ENCODE peak calls at places on chromosomes 11 and 22, in ten cellular contexts. H, B, F, Y, K, D, P, C, L and N are unnamed samples.

GRCh38 chr22:31652911-31653684 is 8.9 kb downstream of the PISD start:
- DNase-seq in P (no peak), Y (no peak), B (peak), D (no peak), C (no peak), F (no peak), H (no peak), K (no peak), L (no peak), N (no peak)

GRCh38 chr11:31214337-31214736 is 155.2 kb downstream of the DCDC1 start:
- DNase-seq in D (peak), K (no peak), P (no peak), B (peak), C (no peak), F (no peak), Y (no peak), L (no peak), H (no peak), N (no peak)

GRCh38 chr22:48332438-48333322 is 1495.0 kb downstream of the BRD1 start:
- DNase-seq in H (no peak), D (no peak), B (no peak), Y (no peak), C (no peak), P (no peak), K (no peak), L (no peak), F (no peak), N (no peak)

GRCh38 chr11:60944504-60945294 is 7.3 kb downstream of the SLC15A3 start:
- DNase-seq in D (no peak), L (no peak), Y (no peak), K (no peak), F (no peak), B (peak), H (no peak), C (no peak), P (no peak), N (no peak)

GRCh38 chr11:20090654-20091374 is 69.5 kb downstream of the DBX1 start:
- DNase-seq in Y (no peak), L (no peak), C (no peak), D (no peak), P (no peak), F (no peak), B (peak), H (no peak), K (no peak), N (no peak)

GRCh38 chr11:33690290-33691050 is 10.2 kb downstream of the C11orf91 start:
- DNase-seq in F (no peak), L (no peak), C (no peak), H (no peak), B (no peak), D (no peak), Y (peak), K (no peak), P (no peak), N (no peak)

GRCh38 chr22:48823941-48824340 is 1003.7 kb downstream of the BRD1 start:
- DNase-seq in D (no peak), C (no peak), B (no peak), K (no peak), L (no peak), P (no peak), Y (no peak), H (no peak), F (no peak), N (no peak)

GRCh38 chr11:104183572-104183971 is 19.6 kb upstream of the PDGFD start:
- DNase-seq in P (no peak), L (no peak), C (no peak), K (no peak), B (no peak), D (no peak), Y (no peak), F (no peak), H (no peak), N (no peak)

GRCh38 chr22:49975543-49976389 is 15.2 kb downstream of the PIM3 start:
- DNase-seq in C (peak), L (no peak), H (no peak), D (peak), B (peak), K (no peak), F (no peak), P (peak), Y (peak), N (peak)

GRCh38 chr11:130043575-130043974 is 26.1 kb upstream of the APLP2 start:
- DNase-seq in L (no peak), D (no peak), H (no peak), Y (no peak), B (peak), F (no peak), K (no peak), P (no peak), C (no peak), N (no peak)

GRCh38 chr22:35656284-35656752 is 8.1 kb downstream of the APOL6 start:
- DNase-seq in F (peak), Y (no peak), D (no peak), P (no peak), B (no peak), L (peak), H (no peak), C (no peak), K (no peak), N (no peak)

GRCh38 chr11:123564225-123564624 is 90.2 kb downstream of the SCN3B start:
- DNase-seq in Y (no peak), K (no peak), F (no peak), L (no peak), H (no peak), C (no peak), B (no peak), D (no peak), P (no peak), N (no peak)

GRCh38 chr11:67382481-67383136 is 9.2 kb upstream of the RAD9A start:
- DNase-seq in P (peak), D (peak), B (peak), F (peak), K (peak), H (peak), Y (peak), C (peak), L (peak), N (peak)

GRCh38 chr11:44766972-44767278 is 40.2 kb downstream of the TSPAN18 start:
- DNase-seq in C (no peak), F (no peak), P (no peak), H (no peak), B (no peak), D (no peak), K (no peak), Y (peak), L (no peak), N (no peak)

GRCh38 chr11:64152841-64153691 is 12.8 kb downstream of the MACROD1 start:
- DNase-seq in D (peak), B (peak), L (peak), F (peak), K (peak), P (peak), H (peak), C (peak), Y (peak), N (peak)

GRCh38 chr11:74338963-74339362 is 27.5 kb upstream of the P4HA3 start:
- DNase-seq in P (no peak), C (no peak), K (no peak), Y (no peak), H (no peak), B (no peak), F (no peak), L (no peak), D (no peak), N (no peak)

GRCh38 chr11:132804258-132804657 is 728.0 kb downstream of the OPCML start:
- DNase-seq in F (no peak), D (no peak), H (no peak), B (no peak), C (no peak), K (no peak), P (no peak), L (no peak), Y (no peak), N (no peak)

GRCh38 chr22:23772315-23773246 is at the start of gene MMP11:
- DNase-seq in C (peak), K (no peak), Y (peak), D (peak), B (peak), L (peak), P (peak), F (peak), H (peak), N (peak)

GRCh38 chr22:30132290-30132996 is 52.2 kb downstream of the HORMAD2 start:
- DNase-seq in D (no peak), B (no peak), P (no peak), K (no peak), H (no peak), L (no peak), C (no peak), F (no peak), Y (no peak), N (no peak)

GRCh38 chr11:6468712-6469495 is 4.8 kb downstream of the TRIM3 start:
- DNase-seq in B (peak), C (peak), L (peak), F (peak), D (peak), P (no peak), Y (peak), H (no peak), K (no peak), N (peak)

GRCh38 chr11:45042560-45042959 is 91.9 kb upstream of the TP53I11 start:
- DNase-seq in H (no peak), K (no peak), B (no peak), D (no peak), P (no peak), Y (peak), L (no peak), F (peak), C (no peak), N (no peak)

GRCh38 chr11:122226810-122227379 is 110.9 kb upstream of the BLID start:
- DNase-seq in Y (peak), K (no peak), L (no peak), C (no peak), D (no peak), H (no peak), P (no peak), F (no peak), B (no peak), N (no peak)

GRCh38 chr11:91912322-91912721 is 312.3 kb upstream of the FAT3 start:
- DNase-seq in Y (no peak), H (no peak), C (no peak), F (no peak), P (no peak), L (no peak), D (no peak), B (no peak), K (no peak), N (no peak)

GRCh38 chr11:17638311-17638710 is 81.1 kb upstream of the MYOD1 start:
- DNase-seq in D (no peak), B (no peak), K (no peak), F (no peak), P (no peak), C (peak), H (no peak), L (no peak), Y (no peak), N (no peak)

GRCh38 chr11:85685131-85685819 is 720 bp downstream of the CCDC89 start:
- DNase-seq in D (no peak), F (peak), K (no peak), P (no peak), L (no peak), Y (peak), B (no peak), C (no peak), H (no peak), N (no peak)

GRCh38 chr22:34579519-34579918 is 486.4 kb upstream of the ISX start:
- DNase-seq in P (no peak), B (no peak), Y (no peak), D (no peak), L (no peak), F (no peak), K (no peak), H (no peak), C (no peak), N (no peak)

GRCh38 chr22:47334596-47334995 is 572.1 kb downstream of the TBC1D22A start:
- DNase-seq in Y (no peak), C (no peak), F (no peak), B (no peak), H (no peak), K (no peak), P (no peak), L (no peak), D (no peak), N (no peak)

GRCh38 chr11:130070829-130071205 is 1.1 kb downstream of the APLP2 start:
- DNase-seq in F (no peak), D (peak), K (no peak), H (no peak), Y (peak), C (no peak), P (no peak), B (peak), L (no peak), N (peak)

GRCh38 chr22:28647216-28647615 is 32.4 kb downstream of the TTC28 start:
- DNase-seq in P (no peak), Y (no peak), C (no peak), D (no peak), H (no peak), B (no peak), F (no peak), K (no peak), L (no peak), N (no peak)

GRCh38 chr11:44110231-44110679 is 14.8 kb downstream of the EXT2 start:
- DNase-seq in L (peak), H (peak), F (peak), K (peak), D (peak), C (peak), Y (peak), B (peak), P (no peak), N (peak)

GRCh38 chr11:79439430-79439892 is 1.4 kb downstream of the TENM4 start:
- DNase-seq in C (no peak), Y (peak), F (peak), P (no peak), B (no peak), D (no peak), H (no peak), L (no peak), K (no peak), N (peak)

GRCh38 chr22:20021196-20022181 is 579 bp downstream of the TANGO2 start:
- DNase-seq in Y (peak), B (peak), H (no peak), K (no peak), D (no peak), C (no peak), P (no peak), F (no peak), L (no peak), N (peak)

GRCh38 chr11:15307600-15307999 is 192.9 kb downstream of the INSC start:
- DNase-seq in P (no peak), H (no peak), L (no peak), B (no peak), D (peak), C (no peak), Y (no peak), F (no peak), K (no peak), N (peak)

GRCh38 chr11:134950692-134951304 is 538.8 kb upstream of the B3GAT1 start:
- DNase-seq in P (no peak), H (no peak), K (no peak), L (no peak), D (no peak), F (no peak), B (no peak), Y (peak), C (no peak), N (no peak)

GRCh38 chr11:124086447-124086846 is 28.8 kb upstream of the VWA5A start:
- DNase-seq in D (peak), H (no peak), B (no peak), C (no peak), L (no peak), K (no peak), F (peak), P (no peak), Y (no peak), N (no peak)

GRCh38 chr11:127074151-127074761 is 73.7 kb upstream of the KIRREL3 start:
- DNase-seq in P (no peak), F (peak), L (peak), B (peak), Y (peak), D (peak), C (peak), K (no peak), H (no peak), N (peak)